ENCODE peak calls at places on chromosomes 3 and 15, in five cellular contexts. One of them, this sample, is unnamed.

GRCh38 chr3:126337980-126338651 is 19.1 kb downstream of the KLF15 start:
- DNase-seq in effector CD4-positive, alpha-beta T cell: no peak
- DNase-seq in NCI-H460: no peak
- DNase-seq in activated CD4-positive, alpha-beta T cell treated with anti-CD3 and anti-CD28 coated beads, Interleukin-2, amount 50 U/mL, for 4 hours: no peak
- DNase-seq in KBM-7: no peak
- DNase-seq in this sample: no peak

GRCh38 chr3:108437439-108437838 is 73.0 kb downstream of the MYH15 start:
- DNase-seq in effector CD4-positive, alpha-beta T cell: no peak
- DNase-seq in NCI-H460: no peak
- DNase-seq in activated CD4-positive, alpha-beta T cell treated with anti-CD3 and anti-CD28 coated beads, Interleukin-2, amount 50 U/mL, for 4 hours: no peak
- DNase-seq in KBM-7: no peak
- DNase-seq in this sample: no peak

GRCh38 chr3:68999605-69000004 is 13.9 kb downstream of the EOGT start:
- DNase-seq in effector CD4-positive, alpha-beta T cell: no peak
- DNase-seq in NCI-H460: no peak
- DNase-seq in activated CD4-positive, alpha-beta T cell treated with anti-CD3 and anti-CD28 coated beads, Interleukin-2, amount 50 U/mL, for 4 hours: no peak
- DNase-seq in KBM-7: no peak
- DNase-seq in this sample: no peak

GRCh38 chr3:60046212-60046611 is 996.4 kb upstream of the CFAP20DC start:
- DNase-seq in effector CD4-positive, alpha-beta T cell: no peak
- DNase-seq in NCI-H460: no peak
- DNase-seq in activated CD4-positive, alpha-beta T cell treated with anti-CD3 and anti-CD28 coated beads, Interleukin-2, amount 50 U/mL, for 4 hours: no peak
- DNase-seq in KBM-7: no peak
- DNase-seq in this sample: no peak

GRCh38 chr3:13707456-13707855 is 158.5 kb downstream of the FBLN2 start:
- DNase-seq in effector CD4-positive, alpha-beta T cell: no peak
- DNase-seq in NCI-H460: no peak
- DNase-seq in activated CD4-positive, alpha-beta T cell treated with anti-CD3 and anti-CD28 coated beads, Interleukin-2, amount 50 U/mL, for 4 hours: no peak
- DNase-seq in KBM-7: no peak
- DNase-seq in this sample: no peak

GRCh38 chr3:18058666-18059065 is 316.2 kb upstream of the TBC1D5 start:
- DNase-seq in effector CD4-positive, alpha-beta T cell: no peak
- DNase-seq in NCI-H460: no peak
- DNase-seq in activated CD4-positive, alpha-beta T cell treated with anti-CD3 and anti-CD28 coated beads, Interleukin-2, amount 50 U/mL, for 4 hours: no peak
- DNase-seq in KBM-7: no peak
- DNase-seq in this sample: no peak

GRCh38 chr3:196287066-196287404 is 491 bp downstream of the PCYT1A start:
- DNase-seq in effector CD4-positive, alpha-beta T cell: peak; percentile 18
- DNase-seq in NCI-H460: no peak
- DNase-seq in activated CD4-positive, alpha-beta T cell treated with anti-CD3 and anti-CD28 coated beads, Interleukin-2, amount 50 U/mL, for 4 hours: no peak
- DNase-seq in KBM-7: no peak
- DNase-seq in this sample: no peak

GRCh38 chr3:96813820-96814580 is 394 bp upstream of the EPHA6 start:
- DNase-seq in effector CD4-positive, alpha-beta T cell: no peak
- DNase-seq in NCI-H460: peak; percentile 21
- DNase-seq in activated CD4-positive, alpha-beta T cell treated with anti-CD3 and anti-CD28 coated beads, Interleukin-2, amount 50 U/mL, for 4 hours: no peak
- DNase-seq in KBM-7: peak; percentile 52
- DNase-seq in this sample: no peak

GRCh38 chr15:65194826-65195541 is 9.8 kb upstream of the CLPX start:
- DNase-seq in effector CD4-positive, alpha-beta T cell: no peak
- DNase-seq in NCI-H460: no peak
- DNase-seq in activated CD4-positive, alpha-beta T cell treated with anti-CD3 and anti-CD28 coated beads, Interleukin-2, amount 50 U/mL, for 4 hours: no peak
- DNase-seq in KBM-7: no peak
- DNase-seq in this sample: no peak

GRCh38 chr3:71500696-71501095 is 82.8 kb downstream of the FOXP1 start:
- DNase-seq in effector CD4-positive, alpha-beta T cell: no peak
- DNase-seq in NCI-H460: no peak
- DNase-seq in activated CD4-positive, alpha-beta T cell treated with anti-CD3 and anti-CD28 coated beads, Interleukin-2, amount 50 U/mL, for 4 hours: no peak
- DNase-seq in KBM-7: no peak
- DNase-seq in this sample: no peak

GRCh38 chr3:172939651-172940293 is 189.2 kb downstream of the ECT2 start:
- DNase-seq in effector CD4-positive, alpha-beta T cell: no peak
- DNase-seq in NCI-H460: no peak
- DNase-seq in activated CD4-positive, alpha-beta T cell treated with anti-CD3 and anti-CD28 coated beads, Interleukin-2, amount 50 U/mL, for 4 hours: no peak
- DNase-seq in KBM-7: no peak
- DNase-seq in this sample: no peak

GRCh38 chr15:55186331-55186730 is 10.4 kb downstream of the RSL24D1 start:
- DNase-seq in effector CD4-positive, alpha-beta T cell: no peak
- DNase-seq in NCI-H460: no peak
- DNase-seq in activated CD4-positive, alpha-beta T cell treated with anti-CD3 and anti-CD28 coated beads, Interleukin-2, amount 50 U/mL, for 4 hours: no peak
- DNase-seq in KBM-7: no peak
- DNase-seq in this sample: no peak

GRCh38 chr3:52524258-52524751 is 9.4 kb downstream of the NT5DC2 start:
- DNase-seq in effector CD4-positive, alpha-beta T cell: no peak
- DNase-seq in NCI-H460: no peak
- DNase-seq in activated CD4-positive, alpha-beta T cell treated with anti-CD3 and anti-CD28 coated beads, Interleukin-2, amount 50 U/mL, for 4 hours: no peak
- DNase-seq in KBM-7: no peak
- DNase-seq in this sample: no peak

GRCh38 chr15:29670945-29671307 is 151.3 kb downstream of the TJP1 start:
- DNase-seq in effector CD4-positive, alpha-beta T cell: no peak
- DNase-seq in NCI-H460: no peak
- DNase-seq in activated CD4-positive, alpha-beta T cell treated with anti-CD3 and anti-CD28 coated beads, Interleukin-2, amount 50 U/mL, for 4 hours: no peak
- DNase-seq in KBM-7: no peak
- DNase-seq in this sample: no peak

GRCh38 chr3:109336272-109336957 is 931 bp downstream of the DPPA4 start:
- DNase-seq in effector CD4-positive, alpha-beta T cell: no peak
- DNase-seq in NCI-H460: no peak
- DNase-seq in activated CD4-positive, alpha-beta T cell treated with anti-CD3 and anti-CD28 coated beads, Interleukin-2, amount 50 U/mL, for 4 hours: no peak
- DNase-seq in KBM-7: no peak
- DNase-seq in this sample: no peak

GRCh38 chr3:116046350-116046749 is 398.9 kb downstream of the LSAMP start:
- DNase-seq in effector CD4-positive, alpha-beta T cell: no peak
- DNase-seq in NCI-H460: no peak
- DNase-seq in activated CD4-positive, alpha-beta T cell treated with anti-CD3 and anti-CD28 coated beads, Interleukin-2, amount 50 U/mL, for 4 hours: no peak
- DNase-seq in KBM-7: no peak
- DNase-seq in this sample: no peak

GRCh38 chr3:131033480-131034080 is 6.9 kb downstream of the NEK11 start:
- DNase-seq in effector CD4-positive, alpha-beta T cell: no peak
- DNase-seq in NCI-H460: peak; percentile 43
- DNase-seq in activated CD4-positive, alpha-beta T cell treated with anti-CD3 and anti-CD28 coated beads, Interleukin-2, amount 50 U/mL, for 4 hours: no peak
- DNase-seq in KBM-7: peak; percentile 68
- DNase-seq in this sample: peak; percentile 51

GRCh38 chr15:23069496-23070166 is 30.3 kb upstream of the TUBGCP5 start:
- DNase-seq in effector CD4-positive, alpha-beta T cell: no peak
- DNase-seq in NCI-H460: peak; percentile 7
- DNase-seq in activated CD4-positive, alpha-beta T cell treated with anti-CD3 and anti-CD28 coated beads, Interleukin-2, amount 50 U/mL, for 4 hours: no peak
- DNase-seq in KBM-7: no peak
- DNase-seq in this sample: no peak

GRCh38 chr15:96209285-96209735 is 121.2 kb upstream of the NR2F2 start:
- DNase-seq in effector CD4-positive, alpha-beta T cell: no peak
- DNase-seq in NCI-H460: no peak
- DNase-seq in activated CD4-positive, alpha-beta T cell treated with anti-CD3 and anti-CD28 coated beads, Interleukin-2, amount 50 U/mL, for 4 hours: no peak
- DNase-seq in KBM-7: no peak
- DNase-seq in this sample: no peak

GRCh38 chr3:32147509-32147908 is 41.1 kb downstream of the GPD1L start:
- DNase-seq in effector CD4-positive, alpha-beta T cell: no peak
- DNase-seq in NCI-H460: no peak
- DNase-seq in activated CD4-positive, alpha-beta T cell treated with anti-CD3 and anti-CD28 coated beads, Interleukin-2, amount 50 U/mL, for 4 hours: no peak
- DNase-seq in KBM-7: no peak
- DNase-seq in this sample: no peak

GRCh38 chr3:122621112-122621511 is 43.7 kb downstream of the PARP15 start:
- DNase-seq in effector CD4-positive, alpha-beta T cell: no peak
- DNase-seq in NCI-H460: no peak
- DNase-seq in activated CD4-positive, alpha-beta T cell treated with anti-CD3 and anti-CD28 coated beads, Interleukin-2, amount 50 U/mL, for 4 hours: no peak
- DNase-seq in KBM-7: no peak
- DNase-seq in this sample: no peak